ENCODE peak calls at places on chromosomes 2 and 18, in ten cellular contexts. L is AG10803; B is ELF-1; C is renal cortical epithelial cell; X is T-helper 17 cell; A is GM23248; O is progenitor cell of endocrine pancreas; Q is kidney glomerular epithelial cell; F is stimulated activated CD4-positive, alpha-beta T cell treated with anti-CD3 and anti-CD28 coated beads, TNF-alpha, amount 100 ng/mL, for 1 hour; G is foreskin fibroblast. K is an unnamed sample.

GRCh38 chr18:63299837-63300787 is 19.5 kb downstream of the BCL2 start:
- DNase-seq in O (no peak), F (no peak), Q (peak), C (peak), B (no peak), A (peak), L (peak), G (no peak), X (no peak), K (no peak)

GRCh38 chr18:35971661-35972196 is 750 bp upstream of the RMP24 start:
- DNase-seq in B (no peak), A (no peak), F (no peak), O (no peak), Q (peak), C (peak), L (no peak), G (no peak), X (no peak), K (no peak)

GRCh38 chr2:175309799-175310198 is 128.3 kb upstream of the ATP5MC3 start:
- DNase-seq in L (peak), O (peak), G (peak), Q (no peak), F (no peak), A (peak), C (peak), X (no peak), B (peak), K (no peak)

GRCh38 chr2:42493885-42494433 is at the start of gene KCNG3:
- DNase-seq in Q (no peak), F (no peak), G (peak), B (peak), C (no peak), L (peak), X (peak), A (peak), O (peak), K (no peak)

GRCh38 chr18:35938158-35938557 is 34.3 kb upstream of the RMP24 start:
- DNase-seq in B (no peak), A (peak), F (no peak), X (no peak), L (no peak), Q (peak), C (peak), G (no peak), O (no peak), K (no peak)

GRCh38 chr2:105734762-105735538 is 9.8 kb upstream of the NCK2 start:
- DNase-seq in C (peak), F (no peak), X (no peak), G (peak), B (no peak), Q (peak), L (peak), O (no peak), A (peak), K (no peak)

GRCh38 chr2:150409196-150409595 is 78.3 kb downstream of the RND3 start:
- DNase-seq in O (no peak), X (no peak), A (no peak), Q (no peak), C (no peak), F (no peak), G (peak), B (no peak), L (no peak), K (no peak)

GRCh38 chr2:11502740-11503292 is 31.0 kb upstream of the GREB1 start:
- DNase-seq in X (no peak), C (no peak), G (no peak), A (no peak), F (no peak), Q (no peak), B (no peak), O (no peak), L (no peak), K (no peak)

GRCh38 chr2:47190188-47190818 is 35.2 kb upstream of the STPG4 start:
- DNase-seq in G (peak), B (no peak), O (no peak), F (no peak), C (peak), X (no peak), Q (peak), A (peak), L (peak), K (no peak)

GRCh38 chr18:56108486-56109367 is 520.7 kb upstream of the TCF4 start:
- DNase-seq in Q (no peak), G (no peak), A (no peak), L (no peak), O (no peak), X (no peak), C (no peak), F (no peak), B (no peak), K (no peak)